ENCODE peak calls at places on chromosomes 4 and X, in five cellular contexts. L is breast epithelium, A is mucosa of descending colon, F is PC-9, E is BJ. G is an unnamed sample.
A peak's percentile ranks its signal among the peaks of the same experiment; 100 is the strongest.

GRCh38 chr4:185344743-185345538 is 50.8 kb downstream of the LRP2BP start:
- DNase-seq in L (no peak), A (no peak), F (no peak), E (no peak), G (no peak)

GRCh38 chr4:26424838-26425237 is 65.4 kb downstream of the CCKAR start:
- DNase-seq in L (no peak), A (no peak), F (no peak), E (no peak), G (no peak)

GRCh38 chr4:183504930-183505555 is at the start of gene ING2:
- DNase-seq in L (no peak), A (no peak), F (peak; percentile 42), E (no peak), G (no peak)

GRCh38 chrX:107445146-107445545 is 4.3 kb upstream of the FRMPD3 start:
- DNase-seq in L (no peak), A (no peak), F (no peak), E (no peak), G (no peak)

GRCh38 chr4:98720871-98721480 is 62.6 kb upstream of the TSPAN5 start:
- DNase-seq in L (no peak), A (no peak), F (peak; percentile 81), E (no peak), G (no peak)

GRCh38 chr4:185086053-185086452 is 57.0 kb upstream of the SLC25A4 start:
- DNase-seq in L (no peak), A (no peak), F (no peak), E (no peak), G (no peak)

GRCh38 chrX:8981742-8982141 is 52.2 kb downstream of the FAM9B start:
- DNase-seq in L (no peak), A (no peak), F (no peak), E (no peak), G (no peak)

GRCh38 chrX:55039471-55039870 is 8.7 kb upstream of the ALAS2 start:
- DNase-seq in L (no peak), A (no peak), F (peak; percentile 77), E (peak; percentile 1), G (no peak)

GRCh38 chr4:169018406-169018805 is 8.4 kb upstream of the CBR4 start:
- DNase-seq in L (no peak), A (no peak), F (no peak), E (no peak), G (no peak)

GRCh38 chrX:154441984-154442707 is 1.8 kb upstream of the FAM50A start:
- DNase-seq in L (peak; percentile 64), A (no peak), F (peak; percentile 62), E (no peak), G (peak; percentile 23)

GRCh38 chr4:114087596-114088230 is 108.3 kb upstream of the ARSJ start:
- DNase-seq in L (no peak), A (no peak), F (no peak), E (peak; percentile 80), G (no peak)

GRCh38 chr4:40530961-40531635 is 98.6 kb downstream of the RBM47 start:
- DNase-seq in L (no peak), A (peak; percentile 84), F (no peak), E (no peak), G (no peak)

GRCh38 chrX:84219551-84219950 is 31.6 kb upstream of the RPS6KA6 start:
- DNase-seq in L (no peak), A (no peak), F (peak; percentile 38), E (no peak), G (no peak)

GRCh38 chr4:38174811-38175210 is 214.6 kb downstream of the PTTG2 start:
- DNase-seq in L (no peak), A (no peak), F (no peak), E (no peak), G (no peak)

GRCh38 chrX:37825225-37825842 is 22.0 kb downstream of the DYNLT3 start:
- DNase-seq in L (no peak), A (peak; percentile 65), F (no peak), E (no peak), G (no peak)

GRCh38 chrX:140090800-140091275 is 125.5 kb upstream of the CXorf66 start:
- DNase-seq in L (no peak), A (no peak), F (no peak), E (no peak), G (no peak)

GRCh38 chr4:173917255-173917960 is 366.1 kb downstream of the FBXO8 start:
- DNase-seq in L (no peak), A (no peak), F (no peak), E (no peak), G (no peak)

GRCh38 chr4:52664479-52664878 is 5.4 kb upstream of the USP46 start:
- DNase-seq in L (no peak), A (no peak), F (no peak), E (no peak), G (no peak)

GRCh38 chrX:118226060-118226428 is 109.4 kb upstream of the KLHL13 start:
- DNase-seq in L (no peak), A (no peak), F (no peak), E (no peak), G (no peak)

GRCh38 chrX:20519077-20519617 is 252.4 kb upstream of the RPS6KA3 start:
- DNase-seq in L (no peak), A (no peak), F (no peak), E (no peak), G (no peak)

GRCh38 chrX:138845791-138846190 is 134.3 kb upstream of the FGF13 start:
- DNase-seq in L (no peak), A (no peak), F (no peak), E (no peak), G (no peak)

GRCh38 chr4:91267543-91267942 is 1036.2 kb upstream of the GRID2 start:
- DNase-seq in L (no peak), A (peak; percentile 21), F (no peak), E (no peak), G (no peak)

GRCh38 chrX:153494541-153495361 is at the start of gene BGN:
- DNase-seq in L (no peak), A (no peak), F (no peak), E (no peak), G (no peak)

GRCh38 chr4:1973661-1974060 is 35.1 kb downstream of the NELFA start:
- DNase-seq in L (no peak), A (no peak), F (no peak), E (no peak), G (no peak)

DNA sequence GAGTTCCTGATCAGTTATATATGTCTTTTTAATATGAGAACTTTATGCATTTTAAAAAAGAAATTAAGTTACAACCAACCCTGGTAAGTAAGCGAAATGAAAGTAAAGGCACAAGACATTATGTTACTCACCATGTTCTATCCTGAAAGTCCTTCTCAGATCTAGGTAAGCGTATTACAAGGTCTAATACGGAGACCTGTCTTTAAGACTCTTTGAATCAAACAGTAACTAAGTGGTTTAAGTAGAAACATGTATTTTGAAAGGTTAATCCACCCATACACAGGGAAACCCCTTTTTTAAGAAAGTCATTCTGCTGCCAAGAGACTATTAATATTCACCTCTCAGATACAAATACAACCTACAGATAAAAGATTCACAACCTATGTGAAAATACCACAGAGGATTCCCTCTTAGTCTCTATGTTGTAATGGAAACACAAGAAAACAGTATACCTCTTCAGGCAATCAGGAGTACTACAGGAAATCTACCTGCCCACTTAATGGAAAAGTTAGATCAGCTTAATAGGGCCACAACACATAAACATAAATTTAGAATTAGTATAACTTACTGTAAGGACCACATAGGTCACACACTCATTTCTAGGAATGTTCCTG is 63.2 kb upstream of the TNIP3 start:
- DNase-seq in L (no peak), A (no peak), F (no peak), E (no peak), G (no peak)
- TF ChIP-seq CTCF in L (no peak), A (no peak), F (peak; percentile 33), E (no peak), G (no peak)

GRCh38 chr4:124710253-124710849 is 2.2 kb downstream of the ANKRD50 start:
- DNase-seq in L (no peak), A (no peak), F (no peak), E (no peak), G (no peak)

GRCh38 chr4:124710911-124711310 is 1.6 kb downstream of the ANKRD50 start:
- DNase-seq in L (no peak), A (peak; percentile 35), F (no peak), E (no peak), G (no peak)

GRCh38 chr4:124711469-124712416 is 789 bp downstream of the ANKRD50 start:
- DNase-seq in L (peak; percentile 61), A (peak; percentile 70), F (peak; percentile 65), E (peak; percentile 11), G (no peak)

GRCh38 chr4:124705393-124705792 is 7.1 kb downstream of the ANKRD50 start:
- DNase-seq in L (no peak), A (no peak), F (no peak), E (no peak), G (no peak)

GRCh38 chr4:124708517-124709300 is 3.8 kb downstream of the ANKRD50 start:
- DNase-seq in L (no peak), A (no peak), F (no peak), E (no peak), G (no peak)
- H3K4me3 ChIP-seq in L (no peak overlapping the region), A (no peak overlapping the region), F (no peak overlapping the region), E (peak overlapping the region; percentile 9), G (no peak overlapping the region)

GRCh38 chr4:705278-706082 is at the start of gene PCGF3:
- DNase-seq in L (peak; percentile 98), A (peak; percentile 98), F (peak; percentile 81), E (peak; percentile 44), G (peak; percentile 71)
- TF ChIP-seq CTCF in L (no peak), A (no peak), F (no peak), E (no peak), G (no peak)

DNA sequence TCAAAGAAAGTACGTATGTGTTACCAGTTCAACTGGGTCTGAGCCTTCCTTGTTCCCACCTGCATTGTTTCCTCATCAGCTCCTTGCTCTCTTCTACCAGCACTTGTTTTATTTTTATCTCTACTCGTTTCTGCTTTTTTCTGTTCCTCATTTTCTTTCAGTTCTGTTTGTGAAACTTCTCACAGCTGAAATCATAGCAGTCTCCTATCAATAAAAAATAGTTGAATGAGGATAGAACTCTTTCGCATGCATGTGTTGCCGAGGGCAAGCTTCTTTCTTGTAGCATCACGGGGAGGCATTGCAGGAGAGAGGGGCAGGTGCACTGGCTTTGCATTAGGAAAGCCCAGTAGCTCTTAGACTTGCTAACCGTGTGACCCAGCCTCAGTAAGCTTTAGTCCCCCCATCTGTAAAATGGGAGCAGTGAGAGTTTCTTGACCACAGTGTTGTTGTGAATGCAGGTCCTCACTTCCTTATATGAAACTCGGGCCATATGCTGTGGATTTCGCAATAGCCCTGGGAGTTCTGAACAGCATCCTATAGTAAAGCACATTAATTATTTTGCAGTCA is 24.7 kb downstream of the OFD1 start:
- DNase-seq in L (no peak), A (no peak), F (no peak), E (no peak), G (no peak)
- H3K4me3 ChIP-seq in L (no peak overlapping the region), A (no peak overlapping the region), F (no peak overlapping the region), E (no peak overlapping the region), G (no peak overlapping the region)

GRCh38 chrX:73267979-73268378 is 53.3 kb upstream of the NAP1L2 start:
- DNase-seq in L (no peak), A (no peak), F (no peak), E (no peak), G (no peak)
- TF ChIP-seq CTCF in L (no peak), A (no peak), F (no peak), E (no peak), G (no peak)

GRCh38 chr4:139562839-139563238 is 6.8 kb upstream of the SETD7 start:
- DNase-seq in L (no peak), A (no peak), F (no peak), E (no peak), G (no peak)
- H3K4me3 ChIP-seq in L (no peak overlapping the region), A (no peak overlapping the region), F (no peak overlapping the region), E (no peak overlapping the region), G (no peak overlapping the region)

GRCh38 chr4:130486186-130486585 is 1390.2 kb downstream of the C4orf33 start:
- DNase-seq in L (no peak), A (no peak), F (no peak), E (no peak), G (no peak)
- TF ChIP-seq CTCF in L (no peak), A (no peak), F (no peak), E (no peak), G (no peak)